ENCODE peak calls at places on chromosomes 3 and 15, in five cellular contexts. N is IMR-90, K is RCC 7860, B is RKO, A is H54. O is an unnamed sample.

GRCh38 chr3:134378818-134379217 is 4.6 kb upstream of the AMOTL2 start:
- DNase-seq in K (no peak), N (peak), B (no peak), A (no peak), O (no peak)

GRCh38 chr3:16509721-16510619 is 3.5 kb downstream of the RFTN1 start:
- DNase-seq in K (no peak), B (no peak), N (no peak), A (no peak), O (no peak)

GRCh38 chr15:66882251-66883020 is 180.4 kb downstream of the SMAD6 start:
- DNase-seq in A (peak), N (peak), B (no peak), K (peak), O (peak)

GRCh38 chr3:110583373-110583935 is 488.2 kb upstream of the NECTIN3 start:
- DNase-seq in N (peak), K (no peak), A (no peak), B (peak), O (no peak)

GRCh38 chr3:198080521-198081384 is 120.7 kb downstream of the LMLN start:
- DNase-seq in K (peak), B (peak), A (peak), N (peak), O (peak)

GRCh38 chr3:41357271-41357670 is 158.0 kb downstream of the CTNNB1 start:
- DNase-seq in B (no peak), K (no peak), N (no peak), A (no peak), O (no peak)

GRCh38 chr15:66070220-66070934 is 183.2 kb downstream of the MEGF11 start:
- DNase-seq in B (no peak), K (no peak), A (no peak), N (no peak), O (no peak)

GRCh38 chr15:96767703-96768434 is 437.4 kb downstream of the NR2F2 start:
- DNase-seq in A (no peak), K (peak), B (no peak), N (no peak), O (no peak)

GRCh38 chr15:91043190-91043874 is 20.9 kb upstream of the VPS33B start:
- DNase-seq in A (no peak), B (no peak), K (no peak), N (no peak), O (no peak)

GRCh38 chr3:49296781-49297420 is 19.9 kb upstream of the C3orf62 start:
- DNase-seq in A (no peak), B (no peak), K (no peak), N (no peak), O (no peak)

GRCh38 chr15:94610069-94610863 is 378.9 kb downstream of the MCTP2 start:
- DNase-seq in N (no peak), K (no peak), A (no peak), B (no peak), O (no peak)

GRCh38 chr3:113035387-113035982 is 44.7 kb downstream of the GTPBP8 start:
- DNase-seq in K (peak), N (peak), A (peak), B (peak), O (peak)

GRCh38 chr3:110272525-110272924 is 799.1 kb upstream of the NECTIN3 start:
- DNase-seq in B (no peak), N (no peak), K (no peak), A (no peak), O (no peak)

O was measured in SW480.